ENCODE peak calls at places on chromosomes 16 and 17, in six cellular contexts. I is anterior cingulate cortex; Q is substantia nigra; T is GM12891; U is effector memory CD4-positive, alpha-beta T cell; Y is nephron progenitor cell. K is an unnamed sample.

GRCh38 chr17:37717627-37718382 is 27.1 kb downstream of the HNF1B start:
- DNase-seq in I (no peak), Q (no peak), T (no peak), U (no peak), Y (no peak), K (no peak)

GRCh38 chr16:70438325-70438982 is 446 bp downstream of the ST3GAL2 start:
- DNase-seq in I (peak), Q (peak), T (no peak), U (no peak), Y (no peak), K (no peak)

GRCh38 chr16:30409125-30410060 is 2.0 kb downstream of the ZNF771 start:
- DNase-seq in I (peak), Q (peak), T (peak), U (peak), Y (peak), K (peak)

GRCh38 chr16:29790949-29791844 is 646 bp downstream of the KIF22 start:
- DNase-seq in I (no peak), Q (no peak), T (no peak), U (no peak), Y (no peak), K (no peak)

GRCh38 chr17:62109924-62110323 is 44.8 kb upstream of the MED13 start:
- DNase-seq in I (no peak), Q (no peak), T (no peak), U (no peak), Y (no peak), K (no peak)

GRCh38 chr17:9202572-9202971 is 181.3 kb downstream of the NTN1 start:
- DNase-seq in I (no peak), Q (no peak), T (no peak), U (no peak), Y (no peak), K (no peak)

GRCh38 chr16:89860747-89861304 is 12.6 kb upstream of the TCF25 start:
- DNase-seq in I (no peak), Q (peak), T (peak), U (peak), Y (peak), K (peak)

GRCh38 chr16:86751081-86752030 is 173.0 kb downstream of the FOXL1 start:
- DNase-seq in I (no peak), Q (no peak), T (no peak), U (no peak), Y (no peak), K (peak)

GRCh38 chr17:48052956-48053757 is 5.0 kb downstream of the NFE2L1 start:
- DNase-seq in I (peak), Q (peak), T (no peak), U (no peak), Y (peak), K (peak)

GRCh38 chr17:49551221-49552069 is 24.2 kb upstream of the NXPH3 start:
- DNase-seq in I (no peak), Q (no peak), T (no peak), U (no peak), Y (no peak), K (no peak)

GRCh38 chr16:3759736-3760135 is 42.4 kb upstream of the TRAP1 start:
- DNase-seq in I (no peak), Q (no peak), T (no peak), U (no peak), Y (no peak), K (no peak)

GRCh38 chr17:15262291-15263205 is 2.6 kb downstream of the PMP22 start:
- DNase-seq in I (peak), Q (peak), T (no peak), U (no peak), Y (peak), K (peak)

GRCh38 chr17:49680314-49680713 is 2.4 kb upstream of the SPOP start:
- DNase-seq in I (no peak), Q (peak), T (no peak), U (no peak), Y (no peak), K (no peak)

GRCh38 chr16:24776486-24777220 is 47.2 kb downstream of the TNRC6A start:
- DNase-seq in I (peak), Q (peak), T (no peak), U (no peak), Y (no peak), K (peak)

GRCh38 chr16:54456291-54456690 is 169.7 kb upstream of the IRX3 start:
- DNase-seq in I (no peak), Q (no peak), T (no peak), U (no peak), Y (no peak), K (no peak)

GRCh38 chr17:7109461-7110322 is 4.9 kb downstream of the ASGR2 start:
- DNase-seq in I (no peak), Q (no peak), T (no peak), U (no peak), Y (no peak), K (no peak)

GRCh38 chr17:76195281-76196096 is 44.8 kb downstream of the RNF157 start:
- DNase-seq in I (no peak), Q (no peak), T (no peak), U (no peak), Y (no peak), K (no peak)

GRCh38 chr16:54422569-54422978 is 136.0 kb upstream of the IRX3 start:
- DNase-seq in I (no peak), Q (no peak), T (no peak), U (no peak), Y (no peak), K (no peak)

GRCh38 chr17:67489273-67489672 is 112.2 kb downstream of the PITPNC1 start:
- DNase-seq in I (no peak), Q (no peak), T (no peak), U (no peak), Y (no peak), K (no peak)

GRCh38 chr17:21296097-21297025 is 11.8 kb downstream of the MAP2K3 start:
- DNase-seq in I (no peak), Q (no peak), T (no peak), U (no peak), Y (no peak), K (peak)

GRCh38 chr17:18988546-18989173 is 15.9 kb downstream of the FAM83G start:
- DNase-seq in I (no peak), Q (no peak), T (no peak), U (no peak), Y (no peak), K (no peak)

GRCh38 chr16:66304151-66304550 is 62.3 kb upstream of the CDH5 start:
- DNase-seq in I (no peak), Q (no peak), T (no peak), U (no peak), Y (no peak), K (no peak)

GRCh38 chr16:49022351-49022963 is 259.2 kb downstream of the CBLN1 start:
- DNase-seq in I (no peak), Q (no peak), T (no peak), U (no peak), Y (no peak), K (no peak)

GRCh38 chr17:8365143-8365542 is 11.4 kb downstream of the KRABD2 start:
- DNase-seq in I (no peak), Q (no peak), T (no peak), U (no peak), Y (no peak), K (peak)

GRCh38 chr17:61450641-61451537 is 1.3 kb upstream of the TBX4 start:
- DNase-seq in I (no peak), Q (no peak), T (no peak), U (no peak), Y (no peak), K (no peak)

GRCh38 chr17:27756467-27757371 is 43.6 kb downstream of the NOS2 start:
- DNase-seq in I (no peak), Q (peak), T (no peak), U (no peak), Y (peak), K (peak)

GRCh38 chr16:55836158-55836611 is 3.3 kb upstream of the CES1 start:
- DNase-seq in I (no peak), Q (no peak), T (no peak), U (no peak), Y (no peak), K (no peak)

GRCh38 chr17:42548070-42548837 is 4.5 kb upstream of the HSD17B1 start:
- DNase-seq in I (no peak), Q (no peak), T (peak), U (peak), Y (peak), K (no peak)

GRCh38 chr17:5584971-5585794 is 874 bp upstream of the NLRP1 start:
- DNase-seq in I (no peak), Q (no peak), T (no peak), U (no peak), Y (no peak), K (peak)

GRCh38 chr17:806346-807145 is 24.4 kb downstream of the MRM3 start:
- DNase-seq in I (no peak), Q (no peak), T (no peak), U (no peak), Y (no peak), K (no peak)

GRCh38 chr16:81276323-81276722 is 37.8 kb downstream of the BCO1 start:
- DNase-seq in I (peak), Q (peak), T (no peak), U (no peak), Y (no peak), K (no peak)

GRCh38 chr17:57459286-57459915 is 203.1 kb downstream of the MSI2 start:
- DNase-seq in I (no peak), Q (no peak), T (no peak), U (no peak), Y (no peak), K (peak)

K was measured in IMR-90.